ENCODE peak calls at places on chromosome 7, in six cellular contexts. One of them, this sample, is unnamed.

GRCh38 chr7:3559178-3559765 is 258.2 kb downstream of the SDK1 start:
- DNase-seq in HEK293T: no peak
- DNase-seq in GM04504: peak
- DNase-seq in left kidney: peak
- DNase-seq in NCI-H82: no peak
- DNase-seq in activated CD4-positive, CD25-positive, alpha-beta regulatory T cell treated with anti-CD3 and anti-CD28 coated beads, Interleukin-2, amount 50 U/mL, for 72 hours: no peak
- DNase-seq in this sample: peak

GRCh38 chr7:45140827-45141226 is 16.8 kb upstream of the RAMP3 start:
- DNase-seq in HEK293T: no peak
- DNase-seq in GM04504: no peak
- DNase-seq in left kidney: no peak
- DNase-seq in NCI-H82: no peak
- DNase-seq in activated CD4-positive, CD25-positive, alpha-beta regulatory T cell treated with anti-CD3 and anti-CD28 coated beads, Interleukin-2, amount 50 U/mL, for 72 hours: no peak
- DNase-seq in this sample: no peak

GRCh38 chr7:2761131-2761624 is 73.2 kb downstream of the AMZ1 start:
- DNase-seq in HEK293T: no peak
- DNase-seq in GM04504: no peak
- DNase-seq in left kidney: no peak
- DNase-seq in NCI-H82: no peak
- DNase-seq in activated CD4-positive, CD25-positive, alpha-beta regulatory T cell treated with anti-CD3 and anti-CD28 coated beads, Interleukin-2, amount 50 U/mL, for 72 hours: no peak
- DNase-seq in this sample: no peak

GRCh38 chr7:93958216-93958615 is 36.7 kb downstream of the GNG11 start:
- DNase-seq in HEK293T: no peak
- DNase-seq in GM04504: no peak
- DNase-seq in left kidney: no peak
- DNase-seq in NCI-H82: peak
- DNase-seq in activated CD4-positive, CD25-positive, alpha-beta regulatory T cell treated with anti-CD3 and anti-CD28 coated beads, Interleukin-2, amount 50 U/mL, for 72 hours: no peak
- DNase-seq in this sample: peak

GRCh38 chr7:45980181-45980905 is 59.3 kb upstream of the IGFBP3 start:
- DNase-seq in HEK293T: no peak
- DNase-seq in GM04504: peak
- DNase-seq in left kidney: no peak
- DNase-seq in NCI-H82: no peak
- DNase-seq in activated CD4-positive, CD25-positive, alpha-beta regulatory T cell treated with anti-CD3 and anti-CD28 coated beads, Interleukin-2, amount 50 U/mL, for 72 hours: no peak
- DNase-seq in this sample: no peak

GRCh38 chr7:927031-927671 is 27.3 kb downstream of the ADAP1 start:
- DNase-seq in HEK293T: no peak
- DNase-seq in GM04504: no peak
- DNase-seq in left kidney: peak
- DNase-seq in NCI-H82: no peak
- DNase-seq in activated CD4-positive, CD25-positive, alpha-beta regulatory T cell treated with anti-CD3 and anti-CD28 coated beads, Interleukin-2, amount 50 U/mL, for 72 hours: peak
- DNase-seq in this sample: no peak

GRCh38 chr7:88111136-88111748 is 108.6 kb downstream of the SRI start:
- DNase-seq in HEK293T: peak
- DNase-seq in GM04504: no peak
- DNase-seq in left kidney: peak
- DNase-seq in NCI-H82: peak
- DNase-seq in activated CD4-positive, CD25-positive, alpha-beta regulatory T cell treated with anti-CD3 and anti-CD28 coated beads, Interleukin-2, amount 50 U/mL, for 72 hours: no peak
- DNase-seq in this sample: peak

GRCh38 chr7:90655566-90655965 is 59.4 kb downstream of the CDK14 start:
- DNase-seq in HEK293T: no peak
- DNase-seq in GM04504: peak
- DNase-seq in left kidney: no peak
- DNase-seq in NCI-H82: no peak
- DNase-seq in activated CD4-positive, CD25-positive, alpha-beta regulatory T cell treated with anti-CD3 and anti-CD28 coated beads, Interleukin-2, amount 50 U/mL, for 72 hours: no peak
- DNase-seq in this sample: peak

GRCh38 chr7:20779041-20779440 is 7.6 kb downstream of the SP8 start:
- DNase-seq in HEK293T: no peak
- DNase-seq in GM04504: no peak
- DNase-seq in left kidney: no peak
- DNase-seq in NCI-H82: peak
- DNase-seq in activated CD4-positive, CD25-positive, alpha-beta regulatory T cell treated with anti-CD3 and anti-CD28 coated beads, Interleukin-2, amount 50 U/mL, for 72 hours: no peak
- DNase-seq in this sample: no peak

GRCh38 chr7:30159153-30159552 is 24.4 kb downstream of the MTURN start:
- DNase-seq in HEK293T: no peak
- DNase-seq in GM04504: no peak
- DNase-seq in left kidney: no peak
- DNase-seq in NCI-H82: no peak
- DNase-seq in activated CD4-positive, CD25-positive, alpha-beta regulatory T cell treated with anti-CD3 and anti-CD28 coated beads, Interleukin-2, amount 50 U/mL, for 72 hours: no peak
- DNase-seq in this sample: no peak

GRCh38 chr7:110960811-110961210 is 130.1 kb upstream of the LRRN3 start:
- DNase-seq in HEK293T: no peak
- DNase-seq in GM04504: no peak
- DNase-seq in left kidney: no peak
- DNase-seq in NCI-H82: no peak
- DNase-seq in activated CD4-positive, CD25-positive, alpha-beta regulatory T cell treated with anti-CD3 and anti-CD28 coated beads, Interleukin-2, amount 50 U/mL, for 72 hours: no peak
- DNase-seq in this sample: no peak

GRCh38 chr7:76430836-76431235 is 6.1 kb downstream of the ZP3 start:
- DNase-seq in HEK293T: no peak
- DNase-seq in GM04504: no peak
- DNase-seq in left kidney: no peak
- DNase-seq in NCI-H82: no peak
- DNase-seq in activated CD4-positive, CD25-positive, alpha-beta regulatory T cell treated with anti-CD3 and anti-CD28 coated beads, Interleukin-2, amount 50 U/mL, for 72 hours: no peak
- DNase-seq in this sample: no peak

GRCh38 chr7:132709971-132710567 is 133.8 kb upstream of the PLXNA4 start:
- DNase-seq in HEK293T: peak
- DNase-seq in GM04504: peak
- DNase-seq in left kidney: peak
- DNase-seq in NCI-H82: peak
- DNase-seq in activated CD4-positive, CD25-positive, alpha-beta regulatory T cell treated with anti-CD3 and anti-CD28 coated beads, Interleukin-2, amount 50 U/mL, for 72 hours: no peak
- DNase-seq in this sample: peak

GRCh38 chr7:45695249-45695995 is 121.3 kb downstream of the ADCY1 start:
- DNase-seq in HEK293T: no peak
- DNase-seq in GM04504: no peak
- DNase-seq in left kidney: no peak
- DNase-seq in NCI-H82: no peak
- DNase-seq in activated CD4-positive, CD25-positive, alpha-beta regulatory T cell treated with anti-CD3 and anti-CD28 coated beads, Interleukin-2, amount 50 U/mL, for 72 hours: no peak
- DNase-seq in this sample: no peak

GRCh38 chr7:50676754-50677153 is 105.9 kb downstream of the GRB10 start:
- DNase-seq in HEK293T: no peak
- DNase-seq in GM04504: no peak
- DNase-seq in left kidney: no peak
- DNase-seq in NCI-H82: no peak
- DNase-seq in activated CD4-positive, CD25-positive, alpha-beta regulatory T cell treated with anti-CD3 and anti-CD28 coated beads, Interleukin-2, amount 50 U/mL, for 72 hours: no peak
- DNase-seq in this sample: no peak

GRCh38 chr7:136687693-136688322 is 180.6 kb upstream of the CHRM2 start:
- DNase-seq in HEK293T: peak
- DNase-seq in GM04504: no peak
- DNase-seq in left kidney: peak
- DNase-seq in NCI-H82: peak
- DNase-seq in activated CD4-positive, CD25-positive, alpha-beta regulatory T cell treated with anti-CD3 and anti-CD28 coated beads, Interleukin-2, amount 50 U/mL, for 72 hours: no peak
- DNase-seq in this sample: peak

GRCh38 chr7:98594787-98595186 is 22.3 kb upstream of the NPTX2 start:
- DNase-seq in HEK293T: no peak
- DNase-seq in GM04504: no peak
- DNase-seq in left kidney: no peak
- DNase-seq in NCI-H82: no peak
- DNase-seq in activated CD4-positive, CD25-positive, alpha-beta regulatory T cell treated with anti-CD3 and anti-CD28 coated beads, Interleukin-2, amount 50 U/mL, for 72 hours: no peak
- DNase-seq in this sample: no peak

GRCh38 chr7:64045301-64046040 is at the start of gene ZNF727:
- DNase-seq in HEK293T: no peak
- DNase-seq in GM04504: no peak
- DNase-seq in left kidney: peak
- DNase-seq in NCI-H82: peak
- DNase-seq in activated CD4-positive, CD25-positive, alpha-beta regulatory T cell treated with anti-CD3 and anti-CD28 coated beads, Interleukin-2, amount 50 U/mL, for 72 hours: no peak
- DNase-seq in this sample: no peak

GRCh38 chr7:124785994-124786393 is 20.4 kb upstream of the GPR37 start:
- DNase-seq in HEK293T: no peak
- DNase-seq in GM04504: no peak
- DNase-seq in left kidney: no peak
- DNase-seq in NCI-H82: peak
- DNase-seq in activated CD4-positive, CD25-positive, alpha-beta regulatory T cell treated with anti-CD3 and anti-CD28 coated beads, Interleukin-2, amount 50 U/mL, for 72 hours: no peak
- DNase-seq in this sample: no peak

GRCh38 chr7:90618880-90619279 is 22.8 kb downstream of the CDK14 start:
- DNase-seq in HEK293T: no peak
- DNase-seq in GM04504: no peak
- DNase-seq in left kidney: no peak
- DNase-seq in NCI-H82: no peak
- DNase-seq in activated CD4-positive, CD25-positive, alpha-beta regulatory T cell treated with anti-CD3 and anti-CD28 coated beads, Interleukin-2, amount 50 U/mL, for 72 hours: no peak
- DNase-seq in this sample: no peak

GRCh38 chr7:151157645-151158329 is 9.7 kb downstream of the GBX1 start:
- DNase-seq in HEK293T: no peak
- DNase-seq in GM04504: no peak
- DNase-seq in left kidney: no peak
- DNase-seq in NCI-H82: no peak
- DNase-seq in activated CD4-positive, CD25-positive, alpha-beta regulatory T cell treated with anti-CD3 and anti-CD28 coated beads, Interleukin-2, amount 50 U/mL, for 72 hours: no peak
- DNase-seq in this sample: no peak

GRCh38 chr7:112386619-112387018 is 63.6 kb upstream of the IFRD1 start:
- DNase-seq in HEK293T: no peak
- DNase-seq in GM04504: no peak
- DNase-seq in left kidney: peak
- DNase-seq in NCI-H82: no peak
- DNase-seq in activated CD4-positive, CD25-positive, alpha-beta regulatory T cell treated with anti-CD3 and anti-CD28 coated beads, Interleukin-2, amount 50 U/mL, for 72 hours: no peak
- DNase-seq in this sample: no peak

GRCh38 chr7:20030915-20031362 is 186.2 kb downstream of the MACC1 start:
- DNase-seq in HEK293T: no peak
- DNase-seq in GM04504: peak
- DNase-seq in left kidney: no peak
- DNase-seq in NCI-H82: no peak
- DNase-seq in activated CD4-positive, CD25-positive, alpha-beta regulatory T cell treated with anti-CD3 and anti-CD28 coated beads, Interleukin-2, amount 50 U/mL, for 72 hours: no peak
- DNase-seq in this sample: peak

GRCh38 chr7:28536259-28536658 is 123.9 kb downstream of the CREB5 start:
- DNase-seq in HEK293T: peak
- DNase-seq in GM04504: no peak
- DNase-seq in left kidney: peak
- DNase-seq in NCI-H82: peak
- DNase-seq in activated CD4-positive, CD25-positive, alpha-beta regulatory T cell treated with anti-CD3 and anti-CD28 coated beads, Interleukin-2, amount 50 U/mL, for 72 hours: no peak
- DNase-seq in this sample: peak

GRCh38 chr7:156635529-156636385 is 4.8 kb upstream of the RNF32 start:
- DNase-seq in HEK293T: no peak
- DNase-seq in GM04504: no peak
- DNase-seq in left kidney: no peak
- DNase-seq in NCI-H82: no peak
- DNase-seq in activated CD4-positive, CD25-positive, alpha-beta regulatory T cell treated with anti-CD3 and anti-CD28 coated beads, Interleukin-2, amount 50 U/mL, for 72 hours: no peak
- DNase-seq in this sample: no peak

GRCh38 chr7:9835204-9835603 is 1138.5 kb upstream of the PHF14 start:
- DNase-seq in HEK293T: no peak
- DNase-seq in GM04504: no peak
- DNase-seq in left kidney: peak
- DNase-seq in NCI-H82: no peak
- DNase-seq in activated CD4-positive, CD25-positive, alpha-beta regulatory T cell treated with anti-CD3 and anti-CD28 coated beads, Interleukin-2, amount 50 U/mL, for 72 hours: no peak
- DNase-seq in this sample: no peak

GRCh38 chr7:50664937-50665336 is 99.7 kb upstream of the DDC start:
- DNase-seq in HEK293T: no peak
- DNase-seq in GM04504: no peak
- DNase-seq in left kidney: no peak
- DNase-seq in NCI-H82: no peak
- DNase-seq in activated CD4-positive, CD25-positive, alpha-beta regulatory T cell treated with anti-CD3 and anti-CD28 coated beads, Interleukin-2, amount 50 U/mL, for 72 hours: no peak
- DNase-seq in this sample: no peak

GRCh38 chr7:114182837-114183236 is 231.8 kb upstream of the FOXP2 start:
- DNase-seq in HEK293T: no peak
- DNase-seq in GM04504: no peak
- DNase-seq in left kidney: peak
- DNase-seq in NCI-H82: no peak
- DNase-seq in activated CD4-positive, CD25-positive, alpha-beta regulatory T cell treated with anti-CD3 and anti-CD28 coated beads, Interleukin-2, amount 50 U/mL, for 72 hours: no peak
- DNase-seq in this sample: no peak

GRCh38 chr7:127189074-127189473 is 63.7 kb downstream of the GRM8 start:
- DNase-seq in HEK293T: no peak
- DNase-seq in GM04504: no peak
- DNase-seq in left kidney: no peak
- DNase-seq in NCI-H82: no peak
- DNase-seq in activated CD4-positive, CD25-positive, alpha-beta regulatory T cell treated with anti-CD3 and anti-CD28 coated beads, Interleukin-2, amount 50 U/mL, for 72 hours: no peak
- DNase-seq in this sample: no peak

GRCh38 chr7:47782022-47782421 is 166.2 kb downstream of the PKD1L1 start:
- DNase-seq in HEK293T: no peak
- DNase-seq in GM04504: no peak
- DNase-seq in left kidney: peak
- DNase-seq in NCI-H82: no peak
- DNase-seq in activated CD4-positive, CD25-positive, alpha-beta regulatory T cell treated with anti-CD3 and anti-CD28 coated beads, Interleukin-2, amount 50 U/mL, for 72 hours: no peak
- DNase-seq in this sample: no peak

GRCh38 chr7:41693150-41693997 is 9.5 kb downstream of the INHBA start:
- DNase-seq in HEK293T: no peak
- DNase-seq in GM04504: no peak
- DNase-seq in left kidney: peak
- DNase-seq in NCI-H82: peak
- DNase-seq in activated CD4-positive, CD25-positive, alpha-beta regulatory T cell treated with anti-CD3 and anti-CD28 coated beads, Interleukin-2, amount 50 U/mL, for 72 hours: no peak
- DNase-seq in this sample: no peak

GRCh38 chr7:81013036-81013435 is 94.2 kb upstream of the SEMA3C start:
- DNase-seq in HEK293T: no peak
- DNase-seq in GM04504: peak
- DNase-seq in left kidney: peak
- DNase-seq in NCI-H82: no peak
- DNase-seq in activated CD4-positive, CD25-positive, alpha-beta regulatory T cell treated with anti-CD3 and anti-CD28 coated beads, Interleukin-2, amount 50 U/mL, for 72 hours: no peak
- DNase-seq in this sample: peak

GRCh38 chr7:105622114-105622731 is 40.9 kb upstream of the EFCAB10 start:
- DNase-seq in HEK293T: no peak
- DNase-seq in GM04504: no peak
- DNase-seq in left kidney: peak
- DNase-seq in NCI-H82: no peak
- DNase-seq in activated CD4-positive, CD25-positive, alpha-beta regulatory T cell treated with anti-CD3 and anti-CD28 coated beads, Interleukin-2, amount 50 U/mL, for 72 hours: no peak
- DNase-seq in this sample: no peak

GRCh38 chr7:44333971-44334733 is 8.8 kb upstream of the CAMK2B start:
- DNase-seq in HEK293T: peak
- DNase-seq in GM04504: no peak
- DNase-seq in left kidney: peak
- DNase-seq in NCI-H82: no peak
- DNase-seq in activated CD4-positive, CD25-positive, alpha-beta regulatory T cell treated with anti-CD3 and anti-CD28 coated beads, Interleukin-2, amount 50 U/mL, for 72 hours: no peak
- DNase-seq in this sample: no peak

GRCh38 chr7:150824379-150825177 is 24.0 kb downstream of the TMEM176A start:
- DNase-seq in HEK293T: no peak
- DNase-seq in GM04504: no peak
- DNase-seq in left kidney: no peak
- DNase-seq in NCI-H82: no peak
- DNase-seq in activated CD4-positive, CD25-positive, alpha-beta regulatory T cell treated with anti-CD3 and anti-CD28 coated beads, Interleukin-2, amount 50 U/mL, for 72 hours: no peak
- DNase-seq in this sample: no peak

This sample was measured in HS-5.